ENCODE peak calls at places on chromosomes 1 and 21, in four cellular contexts. J is fibroblast of pulmonary artery, H is WTC11, P is Right ventricle myocardium superior. C is an unnamed sample.

GRCh38 chr1:12654004-12654567 is 10.2 kb downstream of the AADACL4 start:
- DNase-seq in H (no peak), P (no peak), J (peak), C (no peak)

GRCh38 chr1:16013220-16013907 is 4.5 kb downstream of the HSPB7 start:
- DNase-seq in P (peak), J (peak), H (peak), C (no peak)

GRCh38 chr1:8155528-8156186 is 129.5 kb upstream of the ERRFI1 start:
- DNase-seq in P (no peak), J (peak), H (peak), C (no peak)

GRCh38 chr1:25544819-25545218 is 1.4 kb downstream of the LDLRAP1 start:
- DNase-seq in P (peak), J (no peak), H (no peak), C (no peak)

GRCh38 chr1:16348414-16349182 is 3.7 kb downstream of the FBXO42 start:
- DNase-seq in H (no peak), J (peak), P (no peak), C (no peak)

GRCh38 chr1:156053770-156054499 is at the start of gene UBQLN4:
- DNase-seq in J (peak), H (peak), P (peak), C (peak)

GRCh38 chr1:72283204-72284083 is 1.1 kb upstream of the NEGR1 start:
- DNase-seq in P (peak), J (peak), H (peak), C (peak)

GRCh38 chr1:210816136-210816535 is 317.8 kb downstream of the KCNH1 start:
- DNase-seq in J (no peak), P (no peak), H (no peak), C (peak)

GRCh38 chr21:35048183-35048601 is 910 bp downstream of the RUNX1 start:
- DNase-seq in H (no peak), P (no peak), J (no peak), C (no peak)

GRCh38 chr1:3695326-3696217 is 43.3 kb downstream of the TP73 start:
- DNase-seq in H (peak), J (peak), P (peak), C (peak)

GRCh38 chr1:115429242-115429641 is 91.2 kb upstream of the NGF start:
- DNase-seq in P (no peak), H (no peak), J (peak), C (no peak)

GRCh38 chr21:38968887-38969543 is 163.3 kb downstream of the ETS2 start:
- DNase-seq in J (no peak), P (no peak), H (no peak), C (no peak)

GRCh38 chr21:32719085-32719484 is 8.7 kb downstream of the SYNJ1 start:
- DNase-seq in H (no peak), P (no peak), J (no peak), C (no peak)

GRCh38 chr1:24692351-24692980 is 49.4 kb downstream of the SRRM1 start:
- DNase-seq in P (no peak), H (no peak), J (no peak), C (no peak)

GRCh38 chr1:94729287-94729686 is 90.9 kb upstream of the SLC44A3 start:
- DNase-seq in J (peak), H (no peak), P (no peak), C (no peak)

GRCh38 chr21:40950970-40951369 is 104.0 kb upstream of the DSCAM start:
- DNase-seq in P (no peak), J (no peak), H (no peak), C (no peak)

GRCh38 chr1:35029756-35030155 is 2.0 kb downstream of the ZMYM6 start:
- DNase-seq in H (no peak), J (peak), P (no peak), C (no peak)

GRCh38 chr1:248839168-248839555 is 1.1 kb downstream of the ZNF672 start:
- DNase-seq in J (no peak), H (no peak), P (no peak), C (no peak)

GRCh38 chr1:112285808-112286207 is 110.2 kb upstream of the CTTNBP2NL start:
- DNase-seq in H (no peak), J (no peak), P (no peak), C (no peak)

GRCh38 chr1:109786531-109787021 is 22.9 kb upstream of the EPS8L3 start:
- DNase-seq in P (peak), H (no peak), J (peak), C (no peak)

GRCh38 chr1:214548988-214549387 is 2.4 kb downstream of the PTPN14 start:
- DNase-seq in H (no peak), P (peak), J (peak), C (no peak)

GRCh38 chr1:55310517-55310927 is 95.4 kb upstream of the USP24 start:
- DNase-seq in P (no peak), H (no peak), J (peak), C (no peak)

GRCh38 chr1:161721738-161722343 is 497 bp downstream of the FCRLB start:
- DNase-seq in H (no peak), P (no peak), J (peak), C (no peak)

GRCh38 chr1:40247655-40248054 is at the start of gene TMCO2:
- DNase-seq in H (no peak), J (no peak), P (no peak), C (no peak)

GRCh38 chr1:25869909-25870606 is 5.5 kb downstream of the PAQR7 start:
- DNase-seq in H (peak), J (no peak), P (no peak), C (no peak)